ENCODE peak calls at places on chromosome 9, in five cellular contexts. G, X, V, I and J are unnamed samples.

GRCh38 chr9:70229026-70229425 is 29.8 kb upstream of the SMC5 start:
- DNase-seq in I (no peak), X (no peak), V (no peak), G (no peak), J (no peak)

GRCh38 chr9:95189230-95190098 is 128.0 kb downstream of the FANCC start:
- DNase-seq in G (no peak), X (no peak), I (no peak), V (no peak), J (no peak)

GRCh38 chr9:121860744-121861143 is 209.3 kb downstream of the DAB2IP start:
- DNase-seq in X (no peak), V (peak), G (no peak), I (no peak), J (no peak)

GRCh38 chr9:98724810-98725530 is 16.2 kb upstream of the GABBR2 start:
- DNase-seq in X (no peak), I (no peak), V (no peak), G (no peak), J (no peak)

GRCh38 chr9:111925017-111925770 is 28.6 kb downstream of the UGCG start:
- DNase-seq in G (no peak), X (no peak), I (no peak), V (no peak), J (no peak)

GRCh38 chr9:130433168-130433946 is 11.4 kb upstream of the ASS1 start:
- DNase-seq in X (peak), I (no peak), G (no peak), V (peak), J (no peak)

GRCh38 chr9:135698767-135699166 is 514 bp downstream of the SOHLH1 start:
- DNase-seq in X (no peak), I (no peak), V (no peak), G (no peak), J (no peak)

GRCh38 chr9:33418090-33418489 is 15.7 kb upstream of the AQP7 start:
- DNase-seq in V (no peak), I (no peak), X (no peak), G (no peak), J (no peak)

GRCh38 chr9:131330814-131331600 is 41.5 kb downstream of the PLPP7 start:
- DNase-seq in G (no peak), V (no peak), I (no peak), X (no peak), J (no peak)

GRCh38 chr9:136848393-136849037 is 694 bp upstream of the PHPT1 start:
- DNase-seq in I (no peak), G (no peak), V (peak), X (peak), J (no peak)

GRCh38 chr9:99359336-99359735 is 137.3 kb downstream of the SEC61B start:
- DNase-seq in V (no peak), G (no peak), X (no peak), I (no peak), J (no peak)

GRCh38 chr9:88660611-88661010 is 125.6 kb downstream of the NXNL2 start:
- DNase-seq in V (no peak), I (no peak), X (peak), G (no peak), J (no peak)

GRCh38 chr9:134826336-134827246 is 54.0 kb upstream of the FCN2 start:
- DNase-seq in V (no peak), X (no peak), G (no peak), I (no peak), J (no peak)